ENCODE peak calls at places on chromosome X, in five cellular contexts. N is NCI-H1105 treated with DMSO at 0.1 percent for 48 hours; F is epithelial cell of esophagus; V is activated CD8-positive, alpha-beta memory T cell treated with anti-CD3 and anti-CD28 coated beads for 48 hours; D is activated T-cell treated with anti-CD3 and anti-CD28 coated beads, Interleukin-2, amount 50 U/mL, for 24 hours. X is an unnamed sample.

GRCh38 chrX:72094894-72095293 is 36.8 kb downstream of the RTL5 start:
- DNase-seq in N (peak; percentile 15), F (no peak), V (no peak), D (peak; percentile 45), X (no peak)

GRCh38 chrX:17632942-17633341 is 104.4 kb upstream of the SCML1 start:
- DNase-seq in N (no peak), F (peak; percentile 56), V (no peak), D (no peak), X (no peak)

GRCh38 chrX:154096140-154097002 is 1.1 kb downstream of the MECP2 start:
- DNase-seq in N (peak; percentile 53), F (peak; percentile 11), V (no peak), D (peak; percentile 44), X (no peak)

GRCh38 chrX:3384330-3384729 is 37.9 kb upstream of the MXRA5 start:
- DNase-seq in N (no peak), F (peak; percentile 42), V (no peak), D (no peak), X (no peak)

GRCh38 chrX:39613997-39614679 is 483.6 kb downstream of the BCOR start:
- DNase-seq in N (peak; percentile 54), F (no peak), V (no peak), D (peak; percentile 75), X (peak; percentile 33)

GRCh38 chrX:54116391-54116790 is 66.7 kb downstream of the FAM120C start:
- DNase-seq in N (no peak), F (peak; percentile 3), V (no peak), D (no peak), X (no peak)

GRCh38 chrX:28888421-28888820 is 301.2 kb downstream of the IL1RAPL1 start:
- DNase-seq in N (no peak), F (no peak), V (no peak), D (no peak), X (no peak)

GRCh38 chrX:143788265-143788664 is 67.7 kb upstream of the SPANXN2 start:
- DNase-seq in N (peak; percentile 2), F (peak; percentile 49), V (no peak), D (no peak), X (peak; percentile 3)

GRCh38 chrX:17415242-17415815 is 40.3 kb downstream of the NHS start:
- DNase-seq in N (no peak), F (no peak), V (no peak), D (no peak), X (no peak)

GRCh38 chrX:104105863-104106262 is 6.5 kb upstream of the ZCCHC18 start:
- DNase-seq in N (no peak), F (no peak), V (no peak), D (no peak), X (no peak)

GRCh38 chrX:110401142-110401541 is 42.5 kb downstream of the RTL9 start:
- DNase-seq in N (no peak), F (no peak), V (no peak), D (no peak), X (no peak)

GRCh38 chrX:110194977-110195376 is 122.9 kb downstream of the AMMECR1 start:
- DNase-seq in N (no peak), F (no peak), V (no peak), D (no peak), X (no peak)

GRCh38 chrX:113390531-113390930 is 549.9 kb upstream of the AMOT start:
- DNase-seq in N (no peak), F (no peak), V (no peak), D (no peak), X (no peak)

GRCh38 chrX:152817082-152817744 is 13.3 kb downstream of the CETN2 start:
- DNase-seq in N (peak; percentile 54), F (peak; percentile 47), V (no peak), D (no peak), X (no peak)

GRCh38 chrX:132652871-132653270 is 164.0 kb upstream of the MBNL3 start:
- DNase-seq in N (no peak), F (no peak), V (no peak), D (no peak), X (no peak)

GRCh38 chrX:117977521-117977920 is 139.1 kb downstream of the KLHL13 start:
- DNase-seq in N (no peak), F (no peak), V (no peak), D (no peak), X (no peak)

X was measured in NCI-H345.